ENCODE peak calls at places on chromosomes 16 and 17, in ten cellular contexts. One of them, this sample, is unnamed.

GRCh38 chr17:42107597-42108576 is 4.6 kb downstream of the DHX58 start:
- DNase-seq in stimulated activated naive B cell treated with anti-CD40 and anti-IgM and Interleukin-4, amounts not matched to agents 10 μg/mL and 1 μg/mL and 100 μg/mL, for 72 hours: peak; percentile 79
- DNase-seq in HS-27A: no peak
- DNase-seq in memory B cell: peak; percentile 90
- DNase-seq in T-helper 1 cell: peak; percentile 84
- DNase-seq in stimulated activated naive CD8-positive, alpha-beta T cell treated with anti-CD3 and anti-CD28 coated beads, Interleukin-15, Interleukin-2, amounts not matched to agents 100 U/mL and 50 U/mL, for 24 hours: peak; percentile 97
- DNase-seq in skeletal muscle cell: no peak
- DNase-seq in activated CD4-positive, CD25-positive, alpha-beta regulatory T cell treated with anti-CD3 and anti-CD28 coated beads, Interleukin-2, amount 50 U/mL, for 72 hours: peak; percentile 93
- DNase-seq in coronary artery: no peak
- DNase-seq in NCI-H446 treated with DMSO at 0.1 percent for 48 hours: no peak
- DNase-seq in this sample: no peak

GRCh38 chr17:13996758-13997157 is 72.5 kb upstream of the COX10 start:
- DNase-seq in activated CD4-positive, CD25-positive, alpha-beta regulatory T cell treated with anti-CD3 and anti-CD28 coated beads, Interleukin-2, amount 50 U/mL, for 72 hours: no peak
- DNase-seq in coronary artery: no peak
- DNase-seq in skeletal muscle cell: no peak
- DNase-seq in HS-27A: no peak
- DNase-seq in stimulated activated naive CD8-positive, alpha-beta T cell treated with anti-CD3 and anti-CD28 coated beads, Interleukin-15, Interleukin-2, amounts not matched to agents 100 U/mL and 50 U/mL, for 24 hours: no peak
- DNase-seq in memory B cell: no peak
- DNase-seq in stimulated activated naive B cell treated with anti-CD40 and anti-IgM and Interleukin-4, amounts not matched to agents 10 μg/mL and 1 μg/mL and 100 μg/mL, for 72 hours: no peak
- DNase-seq in NCI-H446 treated with DMSO at 0.1 percent for 48 hours: no peak
- DNase-seq in T-helper 1 cell: no peak
- DNase-seq in this sample: no peak

GRCh38 chr17:51079049-51079448 is 41.6 kb downstream of the SPAG9 start:
- DNase-seq in stimulated activated naive CD8-positive, alpha-beta T cell treated with anti-CD3 and anti-CD28 coated beads, Interleukin-15, Interleukin-2, amounts not matched to agents 100 U/mL and 50 U/mL, for 24 hours: no peak
- DNase-seq in memory B cell: no peak
- DNase-seq in NCI-H446 treated with DMSO at 0.1 percent for 48 hours: no peak
- DNase-seq in T-helper 1 cell: no peak
- DNase-seq in coronary artery: no peak
- DNase-seq in stimulated activated naive B cell treated with anti-CD40 and anti-IgM and Interleukin-4, amounts not matched to agents 10 μg/mL and 1 μg/mL and 100 μg/mL, for 72 hours: no peak
- DNase-seq in activated CD4-positive, CD25-positive, alpha-beta regulatory T cell treated with anti-CD3 and anti-CD28 coated beads, Interleukin-2, amount 50 U/mL, for 72 hours: no peak
- DNase-seq in HS-27A: no peak
- DNase-seq in skeletal muscle cell: no peak
- DNase-seq in this sample: no peak

GRCh38 chr17:75832164-75832651 is 12.0 kb downstream of the UNC13D start:
- DNase-seq in T-helper 1 cell: peak; percentile 73
- DNase-seq in activated CD4-positive, CD25-positive, alpha-beta regulatory T cell treated with anti-CD3 and anti-CD28 coated beads, Interleukin-2, amount 50 U/mL, for 72 hours: no peak
- DNase-seq in skeletal muscle cell: no peak
- DNase-seq in stimulated activated naive B cell treated with anti-CD40 and anti-IgM and Interleukin-4, amounts not matched to agents 10 μg/mL and 1 μg/mL and 100 μg/mL, for 72 hours: no peak
- DNase-seq in coronary artery: no peak
- DNase-seq in memory B cell: no peak
- DNase-seq in NCI-H446 treated with DMSO at 0.1 percent for 48 hours: no peak
- DNase-seq in HS-27A: no peak
- DNase-seq in stimulated activated naive CD8-positive, alpha-beta T cell treated with anti-CD3 and anti-CD28 coated beads, Interleukin-15, Interleukin-2, amounts not matched to agents 100 U/mL and 50 U/mL, for 24 hours: peak; percentile 63
- DNase-seq in this sample: peak; percentile 39

GRCh38 chr17:67608691-67609090 is 109.0 kb upstream of the NOL11 start:
- DNase-seq in coronary artery: no peak
- DNase-seq in T-helper 1 cell: no peak
- DNase-seq in stimulated activated naive B cell treated with anti-CD40 and anti-IgM and Interleukin-4, amounts not matched to agents 10 μg/mL and 1 μg/mL and 100 μg/mL, for 72 hours: no peak
- DNase-seq in memory B cell: no peak
- DNase-seq in HS-27A: no peak
- DNase-seq in stimulated activated naive CD8-positive, alpha-beta T cell treated with anti-CD3 and anti-CD28 coated beads, Interleukin-15, Interleukin-2, amounts not matched to agents 100 U/mL and 50 U/mL, for 24 hours: no peak
- DNase-seq in skeletal muscle cell: no peak
- DNase-seq in NCI-H446 treated with DMSO at 0.1 percent for 48 hours: no peak
- DNase-seq in activated CD4-positive, CD25-positive, alpha-beta regulatory T cell treated with anti-CD3 and anti-CD28 coated beads, Interleukin-2, amount 50 U/mL, for 72 hours: no peak
- DNase-seq in this sample: no peak

GRCh38 chr17:82012482-82013295 is 10.0 kb downstream of the CENPX start:
- DNase-seq in skeletal muscle cell: no peak
- DNase-seq in coronary artery: no peak
- DNase-seq in HS-27A: no peak
- DNase-seq in NCI-H446 treated with DMSO at 0.1 percent for 48 hours: no peak
- DNase-seq in stimulated activated naive B cell treated with anti-CD40 and anti-IgM and Interleukin-4, amounts not matched to agents 10 μg/mL and 1 μg/mL and 100 μg/mL, for 72 hours: no peak
- DNase-seq in T-helper 1 cell: no peak
- DNase-seq in memory B cell: no peak
- DNase-seq in activated CD4-positive, CD25-positive, alpha-beta regulatory T cell treated with anti-CD3 and anti-CD28 coated beads, Interleukin-2, amount 50 U/mL, for 72 hours: no peak
- DNase-seq in stimulated activated naive CD8-positive, alpha-beta T cell treated with anti-CD3 and anti-CD28 coated beads, Interleukin-15, Interleukin-2, amounts not matched to agents 100 U/mL and 50 U/mL, for 24 hours: no peak
- DNase-seq in this sample: no peak

GRCh38 chr17:16866436-16866835 is 105.5 kb downstream of the TNFRSF13B start:
- DNase-seq in memory B cell: no peak
- DNase-seq in HS-27A: no peak
- DNase-seq in activated CD4-positive, CD25-positive, alpha-beta regulatory T cell treated with anti-CD3 and anti-CD28 coated beads, Interleukin-2, amount 50 U/mL, for 72 hours: peak; percentile 1
- DNase-seq in stimulated activated naive CD8-positive, alpha-beta T cell treated with anti-CD3 and anti-CD28 coated beads, Interleukin-15, Interleukin-2, amounts not matched to agents 100 U/mL and 50 U/mL, for 24 hours: no peak
- DNase-seq in T-helper 1 cell: no peak
- DNase-seq in NCI-H446 treated with DMSO at 0.1 percent for 48 hours: no peak
- DNase-seq in coronary artery: no peak
- DNase-seq in stimulated activated naive B cell treated with anti-CD40 and anti-IgM and Interleukin-4, amounts not matched to agents 10 μg/mL and 1 μg/mL and 100 μg/mL, for 72 hours: no peak
- DNase-seq in skeletal muscle cell: no peak
- DNase-seq in this sample: no peak

GRCh38 chr17:320139-320538 is 32.5 kb downstream of the RPH3AL start:
- DNase-seq in stimulated activated naive CD8-positive, alpha-beta T cell treated with anti-CD3 and anti-CD28 coated beads, Interleukin-15, Interleukin-2, amounts not matched to agents 100 U/mL and 50 U/mL, for 24 hours: no peak
- DNase-seq in stimulated activated naive B cell treated with anti-CD40 and anti-IgM and Interleukin-4, amounts not matched to agents 10 μg/mL and 1 μg/mL and 100 μg/mL, for 72 hours: no peak
- DNase-seq in NCI-H446 treated with DMSO at 0.1 percent for 48 hours: no peak
- DNase-seq in skeletal muscle cell: no peak
- DNase-seq in T-helper 1 cell: no peak
- DNase-seq in memory B cell: no peak
- DNase-seq in activated CD4-positive, CD25-positive, alpha-beta regulatory T cell treated with anti-CD3 and anti-CD28 coated beads, Interleukin-2, amount 50 U/mL, for 72 hours: no peak
- DNase-seq in HS-27A: no peak
- DNase-seq in coronary artery: no peak
- DNase-seq in this sample: no peak

GRCh38 chr17:80969674-80970043 is 22.0 kb upstream of the CHMP6 start:
- DNase-seq in coronary artery: no peak
- DNase-seq in stimulated activated naive B cell treated with anti-CD40 and anti-IgM and Interleukin-4, amounts not matched to agents 10 μg/mL and 1 μg/mL and 100 μg/mL, for 72 hours: no peak
- DNase-seq in stimulated activated naive CD8-positive, alpha-beta T cell treated with anti-CD3 and anti-CD28 coated beads, Interleukin-15, Interleukin-2, amounts not matched to agents 100 U/mL and 50 U/mL, for 24 hours: no peak
- DNase-seq in NCI-H446 treated with DMSO at 0.1 percent for 48 hours: no peak
- DNase-seq in HS-27A: no peak
- DNase-seq in memory B cell: no peak
- DNase-seq in activated CD4-positive, CD25-positive, alpha-beta regulatory T cell treated with anti-CD3 and anti-CD28 coated beads, Interleukin-2, amount 50 U/mL, for 72 hours: no peak
- DNase-seq in skeletal muscle cell: no peak
- DNase-seq in T-helper 1 cell: no peak
- DNase-seq in this sample: no peak

GRCh38 chr16:81774348-81774747 is 4.7 kb upstream of the PLCG2 start:
- DNase-seq in stimulated activated naive CD8-positive, alpha-beta T cell treated with anti-CD3 and anti-CD28 coated beads, Interleukin-15, Interleukin-2, amounts not matched to agents 100 U/mL and 50 U/mL, for 24 hours: no peak
- DNase-seq in memory B cell: no peak
- DNase-seq in skeletal muscle cell: no peak
- DNase-seq in coronary artery: no peak
- DNase-seq in activated CD4-positive, CD25-positive, alpha-beta regulatory T cell treated with anti-CD3 and anti-CD28 coated beads, Interleukin-2, amount 50 U/mL, for 72 hours: no peak
- DNase-seq in NCI-H446 treated with DMSO at 0.1 percent for 48 hours: no peak
- DNase-seq in HS-27A: no peak
- DNase-seq in stimulated activated naive B cell treated with anti-CD40 and anti-IgM and Interleukin-4, amounts not matched to agents 10 μg/mL and 1 μg/mL and 100 μg/mL, for 72 hours: peak; percentile 43
- DNase-seq in T-helper 1 cell: no peak
- DNase-seq in this sample: no peak

GRCh38 chr16:26175944-26176343 is 484.2 kb downstream of the HS3ST4 start:
- DNase-seq in NCI-H446 treated with DMSO at 0.1 percent for 48 hours: no peak
- DNase-seq in stimulated activated naive B cell treated with anti-CD40 and anti-IgM and Interleukin-4, amounts not matched to agents 10 μg/mL and 1 μg/mL and 100 μg/mL, for 72 hours: no peak
- DNase-seq in HS-27A: no peak
- DNase-seq in memory B cell: no peak
- DNase-seq in activated CD4-positive, CD25-positive, alpha-beta regulatory T cell treated with anti-CD3 and anti-CD28 coated beads, Interleukin-2, amount 50 U/mL, for 72 hours: no peak
- DNase-seq in coronary artery: no peak
- DNase-seq in stimulated activated naive CD8-positive, alpha-beta T cell treated with anti-CD3 and anti-CD28 coated beads, Interleukin-15, Interleukin-2, amounts not matched to agents 100 U/mL and 50 U/mL, for 24 hours: no peak
- DNase-seq in skeletal muscle cell: no peak
- DNase-seq in T-helper 1 cell: no peak
- DNase-seq in this sample: no peak

GRCh38 chr17:37752482-37752881 is 7.6 kb upstream of the HNF1B start:
- DNase-seq in HS-27A: peak; percentile 7
- DNase-seq in stimulated activated naive CD8-positive, alpha-beta T cell treated with anti-CD3 and anti-CD28 coated beads, Interleukin-15, Interleukin-2, amounts not matched to agents 100 U/mL and 50 U/mL, for 24 hours: no peak
- DNase-seq in skeletal muscle cell: peak; percentile 9
- DNase-seq in coronary artery: no peak
- DNase-seq in stimulated activated naive B cell treated with anti-CD40 and anti-IgM and Interleukin-4, amounts not matched to agents 10 μg/mL and 1 μg/mL and 100 μg/mL, for 72 hours: no peak
- DNase-seq in NCI-H446 treated with DMSO at 0.1 percent for 48 hours: no peak
- DNase-seq in memory B cell: no peak
- DNase-seq in activated CD4-positive, CD25-positive, alpha-beta regulatory T cell treated with anti-CD3 and anti-CD28 coated beads, Interleukin-2, amount 50 U/mL, for 72 hours: no peak
- DNase-seq in T-helper 1 cell: no peak
- DNase-seq in this sample: no peak

GRCh38 chr17:59753522-59754467 is 46.3 kb downstream of the VMP1 start:
- DNase-seq in stimulated activated naive B cell treated with anti-CD40 and anti-IgM and Interleukin-4, amounts not matched to agents 10 μg/mL and 1 μg/mL and 100 μg/mL, for 72 hours: no peak
- DNase-seq in HS-27A: peak; percentile 81
- DNase-seq in skeletal muscle cell: peak; percentile 62
- DNase-seq in T-helper 1 cell: peak; percentile 89
- DNase-seq in NCI-H446 treated with DMSO at 0.1 percent for 48 hours: peak; percentile 47
- DNase-seq in coronary artery: no peak
- DNase-seq in activated CD4-positive, CD25-positive, alpha-beta regulatory T cell treated with anti-CD3 and anti-CD28 coated beads, Interleukin-2, amount 50 U/mL, for 72 hours: no peak
- DNase-seq in stimulated activated naive CD8-positive, alpha-beta T cell treated with anti-CD3 and anti-CD28 coated beads, Interleukin-15, Interleukin-2, amounts not matched to agents 100 U/mL and 50 U/mL, for 24 hours: no peak
- DNase-seq in memory B cell: no peak
- DNase-seq in this sample: peak; percentile 65

GRCh38 chr17:32928527-32929287 is 754 bp downstream of the TMEM98 start:
- DNase-seq in T-helper 1 cell: no peak
- DNase-seq in memory B cell: no peak
- DNase-seq in coronary artery: no peak
- DNase-seq in skeletal muscle cell: no peak
- DNase-seq in HS-27A: no peak
- DNase-seq in stimulated activated naive B cell treated with anti-CD40 and anti-IgM and Interleukin-4, amounts not matched to agents 10 μg/mL and 1 μg/mL and 100 μg/mL, for 72 hours: no peak
- DNase-seq in NCI-H446 treated with DMSO at 0.1 percent for 48 hours: no peak
- DNase-seq in activated CD4-positive, CD25-positive, alpha-beta regulatory T cell treated with anti-CD3 and anti-CD28 coated beads, Interleukin-2, amount 50 U/mL, for 72 hours: no peak
- DNase-seq in stimulated activated naive CD8-positive, alpha-beta T cell treated with anti-CD3 and anti-CD28 coated beads, Interleukin-15, Interleukin-2, amounts not matched to agents 100 U/mL and 50 U/mL, for 24 hours: no peak
- DNase-seq in this sample: no peak